ENCODE peak calls at places on chromosomes 16 and 17, in nine cellular contexts. Z, X, O, P, R, K, Y, M and V are unnamed samples.

GRCh38 chr17:3845361-3845753 is 689 bp downstream of the NCBP3 start:
- DNase-seq in Z (peak; percentile 3), X (no peak), O (no peak), P (peak; percentile 15), R (peak; percentile 15), K (no peak), Y (no peak), M (no peak), V (peak; percentile 25)

GRCh38 chr16:11129378-11129781 is 126.6 kb downstream of the SOCS1 start:
- DNase-seq in Z (no peak), X (no peak), O (no peak), P (peak; percentile 93), R (no peak), K (no peak), Y (no peak), M (no peak), V (no peak)

GRCh38 chr16:2526135-2526534 is 5.1 kb downstream of the CEMP1 start:
- DNase-seq in Z (no peak), X (no peak), O (no peak), P (no peak), R (no peak), K (no peak), Y (peak; percentile 38), M (no peak), V (no peak)

GRCh38 chr16:56611281-56611833 is 3.0 kb downstream of the MT2A start:
- DNase-seq in Z (no peak), X (no peak), O (no peak), P (peak; percentile 55), R (peak; percentile 49), K (no peak), Y (peak; percentile 50), M (no peak), V (no peak)

GRCh38 chr16:85415196-85415988 is 197.7 kb upstream of the GSE1 start:
- DNase-seq in Z (no peak), X (no peak), O (no peak), P (no peak), R (no peak), K (no peak), Y (no peak), M (no peak), V (no peak)

GRCh38 chr16:74052006-74052405 is 244.6 kb upstream of the PSMD7 start:
- DNase-seq in Z (no peak), X (no peak), O (no peak), P (no peak), R (no peak), K (no peak), Y (no peak), M (no peak), V (no peak)

GRCh38 chr17:38451840-38452529 is 23.7 kb downstream of the ARHGAP23 start:
- DNase-seq in Z (no peak), X (no peak), O (no peak), P (peak; percentile 94), R (peak; percentile 95), K (no peak), Y (no peak), M (peak; percentile 79), V (no peak)

GRCh38 chr17:17466511-17466910 is 10.3 kb upstream of the MED9 start:
- DNase-seq in Z (no peak), X (no peak), O (no peak), P (no peak), R (no peak), K (no peak), Y (no peak), M (no peak), V (no peak)

GRCh38 chr16:58235663-58236062 is 37.8 kb upstream of the CSNK2A2 start:
- DNase-seq in Z (no peak), X (no peak), O (no peak), P (no peak), R (no peak), K (no peak), Y (no peak), M (no peak), V (no peak)

GRCh38 chr16:86625821-86626220 is 47.5 kb downstream of the FOXL1 start:
- DNase-seq in Z (no peak), X (no peak), O (no peak), P (no peak), R (peak; percentile 37), K (no peak), Y (no peak), M (no peak), V (no peak)

GRCh38 chr16:14300631-14301149 is 229.6 kb downstream of the MRTFB start:
- DNase-seq in Z (no peak), X (no peak), O (no peak), P (peak; percentile 86), R (peak; percentile 82), K (peak; percentile 68), Y (peak; percentile 74), M (peak; percentile 45), V (no peak)

GRCh38 chr17:64084940-64085649 is 44.8 kb downstream of the ERN1 start:
- DNase-seq in Z (no peak), X (no peak), O (no peak), P (no peak), R (no peak), K (peak; percentile 36), Y (no peak), M (no peak), V (no peak)

GRCh38 chr17:48994548-48995331 is 2.4 kb upstream of the IGF2BP1 start:
- DNase-seq in Z (no peak), X (no peak), O (no peak), P (no peak), R (no peak), K (no peak), Y (no peak), M (no peak), V (no peak)

GRCh38 chr16:85227924-85228462 is 115.7 kb upstream of the CIBAR2 start:
- DNase-seq in Z (no peak), X (no peak), O (no peak), P (peak; percentile 61), R (peak; percentile 85), K (peak; percentile 79), Y (no peak), M (peak; percentile 69), V (no peak)

GRCh38 chr17:79287743-79288142 is 213.1 kb downstream of the ENGASE start:
- DNase-seq in Z (no peak), X (no peak), O (no peak), P (no peak), R (no peak), K (no peak), Y (no peak), M (no peak), V (no peak)

GRCh38 chr17:30093463-30094147 is 23.0 kb upstream of the NSRP1 start:
- DNase-seq in Z (peak; percentile 25), X (peak; percentile 32), O (no peak), P (peak; percentile 54), R (peak; percentile 39), K (peak; percentile 75), Y (no peak), M (peak; percentile 93), V (peak; percentile 64)

GRCh38 chr17:35188111-35188510 is 6.1 kb downstream of the SLC35G3 start:
- DNase-seq in Z (no peak), X (no peak), O (no peak), P (no peak), R (no peak), K (no peak), Y (no peak), M (no peak), V (no peak)

GRCh38 chr17:45135978-45136791 is 698 bp downstream of the ACBD4 start:
- DNase-seq in Z (no peak), X (no peak), O (no peak), P (no peak), R (no peak), K (peak; percentile 23), Y (no peak), M (no peak), V (no peak)

GRCh38 chr16:74449470-74449869 is 28.2 kb upstream of the CLEC18B start:
- DNase-seq in Z (no peak), X (no peak), O (no peak), P (no peak), R (peak; percentile 73), K (no peak), Y (no peak), M (no peak), V (no peak)

GRCh38 chr16:64121473-64121872 is 1000.4 kb downstream of the CDH11 start:
- DNase-seq in Z (no peak), X (no peak), O (no peak), P (peak; percentile 54), R (peak; percentile 74), K (peak; percentile 75), Y (no peak), M (no peak), V (no peak)

GRCh38 chr17:9937164-9937835 is 32.2 kb upstream of the RCVRN start:
- DNase-seq in Z (no peak), X (no peak), O (no peak), P (peak; percentile 95), R (peak; percentile 45), K (no peak), Y (no peak), M (no peak), V (no peak)

GRCh38 chr17:32783602-32784001 is 93.3 kb downstream of the MYO1D start:
- DNase-seq in Z (no peak), X (peak; percentile 32), O (no peak), P (peak; percentile 76), R (peak; percentile 53), K (peak; percentile 76), Y (no peak), M (peak; percentile 50), V (peak; percentile 12)

GRCh38 chr17:4903051-4903818 is at the start of gene CHRNE:
- DNase-seq in Z (peak; percentile 63), X (peak; percentile 37), O (no peak), P (peak; percentile 68), R (peak; percentile 68), K (peak; percentile 89), Y (peak; percentile 82), M (peak; percentile 68), V (peak; percentile 75)

GRCh38 chr16:81380932-81381331 is 63.7 kb upstream of the CMIP start:
- DNase-seq in Z (no peak), X (no peak), O (no peak), P (no peak), R (no peak), K (no peak), Y (no peak), M (no peak), V (no peak)

GRCh38 chr17:49035470-49036269 is 38.5 kb downstream of the IGF2BP1 start:
- DNase-seq in Z (peak; percentile 14), X (no peak), O (no peak), P (peak; percentile 41), R (peak; percentile 33), K (peak; percentile 72), Y (no peak), M (peak; percentile 83), V (peak; percentile 11)

GRCh38 chr17:4788807-4789700 is at the start of gene GLTPD2:
- DNase-seq in Z (no peak), X (no peak), O (no peak), P (no peak), R (no peak), K (peak; percentile 45), Y (no peak), M (no peak), V (no peak)

GRCh38 chr16:13935408-13935807 is 15.5 kb downstream of the ERCC4 start:
- DNase-seq in Z (no peak), X (no peak), O (no peak), P (no peak), R (no peak), K (no peak), Y (no peak), M (peak; percentile 70), V (no peak)

GRCh38 chr17:603405-604193 is 111.0 kb downstream of the VPS53 start:
- DNase-seq in Z (no peak), X (no peak), O (no peak), P (no peak), R (no peak), K (no peak), Y (no peak), M (no peak), V (no peak)

GRCh38 chr16:27690604-27691003 is 140.7 kb downstream of the KATNIP start:
- DNase-seq in Z (no peak), X (no peak), O (no peak), P (peak; percentile 23), R (peak; percentile 14), K (peak; percentile 12), Y (no peak), M (peak; percentile 64), V (no peak)

GRCh38 chr17:68175416-68175815 is 72.4 kb upstream of the AMZ2 start:
- DNase-seq in Z (no peak), X (no peak), O (no peak), P (no peak), R (no peak), K (no peak), Y (no peak), M (no peak), V (no peak)

GRCh38 chr17:81322271-81323082 is 27.4 kb upstream of the SLC38A10 start:
- DNase-seq in Z (no peak), X (no peak), O (no peak), P (peak; percentile 17), R (no peak), K (peak; percentile 62), Y (no peak), M (peak; percentile 88), V (peak; percentile 29)